ENCODE peak calls at places on chromosomes 13 and 19, in nine cellular contexts. L is mesenchymal stem cell, Y is thoracic aorta, Z is lower lobe of right lung, I is IMR-90, F is adrenal gland, M is neural progenitor cell, G is psoas muscle, V is spleen. Q is an unnamed sample.

GRCh38 chr19:1767464-1767933 is 14.2 kb downstream of the ONECUT3 start:
- DNase-seq in L (no peak), Y (no peak), Z (no peak), I (no peak), F (peak; percentile 45), M (peak; percentile 67), G (no peak), V (peak; percentile 87), Q (no peak)

GRCh38 chr13:111917086-111917485 is 149.9 kb upstream of the SOX1 start:
- DNase-seq in L (no peak), Y (no peak), Z (no peak), I (no peak), F (no peak), M (no peak), G (no peak), V (peak; percentile 49), Q (no peak)

GRCh38 chr19:3075605-3076431 is 13.5 kb upstream of the TLE5 start:
- DNase-seq in L (no peak), Y (no peak), Z (peak; percentile 79), I (no peak), F (peak; percentile 71), M (peak; percentile 74), G (peak; percentile 79), V (peak; percentile 91), Q (no peak)

GRCh38 chr13:29758591-29759114 is 91.8 kb downstream of the UBL3 start:
- DNase-seq in L (peak; percentile 18), Y (no peak), Z (peak; percentile 87), I (no peak), F (no peak), M (no peak), G (no peak), V (no peak), Q (no peak)

GRCh38 chr19:42344336-42344893 is 19.0 kb downstream of the MEGF8 start:
- DNase-seq in L (no peak), Y (no peak), Z (no peak), I (no peak), F (no peak), M (no peak), G (no peak), V (no peak), Q (no peak)

GRCh38 chr19:50794778-50795664 is 4.8 kb downstream of the ACP4 start:
- DNase-seq in L (no peak), Y (no peak), Z (no peak), I (no peak), F (no peak), M (no peak), G (no peak), V (no peak), Q (no peak)

GRCh38 chr13:112929778-112930055 is 39.3 kb upstream of the MCF2L start:
- DNase-seq in L (no peak), Y (no peak), Z (no peak), I (no peak), F (no peak), M (no peak), G (no peak), V (no peak), Q (no peak)

GRCh38 chr13:107157272-107157671 is 589.3 kb upstream of the ARGLU1 start:
- DNase-seq in L (no peak), Y (no peak), Z (no peak), I (peak; percentile 1), F (no peak), M (no peak), G (no peak), V (no peak), Q (no peak)

GRCh38 chr19:57348136-57348535 is 2.9 kb upstream of the ZNF304 start:
- DNase-seq in L (peak; percentile 71), Y (no peak), Z (no peak), I (peak; percentile 55), F (no peak), M (no peak), G (no peak), V (no peak), Q (no peak)

GRCh38 chr13:43908156-43909126 is 28.7 kb downstream of the LACC1 start:
- DNase-seq in L (peak; percentile 87), Y (no peak), Z (no peak), I (peak; percentile 91), F (no peak), M (peak; percentile 58), G (no peak), V (no peak), Q (no peak)

GRCh38 chr13:74206061-74206561 is 71.9 kb upstream of the KLF12 start:
- DNase-seq in L (peak; percentile 64), Y (no peak), Z (no peak), I (peak; percentile 92), F (no peak), M (peak; percentile 32), G (no peak), V (no peak), Q (no peak)

GRCh38 chr19:4775627-4776152 is 15.8 kb upstream of the FEM1A start:
- DNase-seq in L (no peak), Y (no peak), Z (no peak), I (no peak), F (no peak), M (no peak), G (no peak), V (no peak), Q (no peak)

GRCh38 chr19:36030264-36031148 is 2.2 kb downstream of the CLIP3 start:
- DNase-seq in L (no peak), Y (no peak), Z (no peak), I (peak; percentile 53), F (no peak), M (no peak), G (peak; percentile 1), V (no peak), Q (no peak)

GRCh38 chr19:40688987-40689338 is 1.5 kb downstream of the NUMBL start:
- DNase-seq in L (no peak), Y (no peak), Z (no peak), I (no peak), F (no peak), M (no peak), G (no peak), V (no peak), Q (no peak)

GRCh38 chr19:46601318-46602224 is at the start of gene CALM3:
- DNase-seq in L (no peak), Y (no peak), Z (no peak), I (no peak), F (no peak), M (peak; percentile 39), G (no peak), V (no peak), Q (no peak)

GRCh38 chr19:18460313-18460712 is 22.4 kb upstream of the ISYNA1 start:
- DNase-seq in L (peak; percentile 67), Y (peak; percentile 62), Z (no peak), I (peak; percentile 86), F (peak; percentile 63), M (no peak), G (peak; percentile 89), V (peak; percentile 74), Q (peak; percentile 91)

GRCh38 chr13:80630685-80631121 is 289.8 kb upstream of the SPRY2 start:
- DNase-seq in L (peak; percentile 62), Y (no peak), Z (no peak), I (no peak), F (peak; percentile 23), M (no peak), G (no peak), V (no peak), Q (no peak)

GRCh38 chr19:18594096-18594823 is 5.7 kb downstream of the REX1BD start:
- DNase-seq in L (peak; percentile 81), Y (no peak), Z (peak; percentile 76), I (peak; percentile 76), F (peak; percentile 76), M (peak; percentile 96), G (peak; percentile 87), V (peak; percentile 93), Q (peak; percentile 54)

GRCh38 chr13:32408999-32409313 is 19.0 kb downstream of the N4BP2L1 start:
- DNase-seq in L (no peak), Y (no peak), Z (no peak), I (no peak), F (no peak), M (no peak), G (no peak), V (no peak), Q (no peak)

GRCh38 chr19:14061081-14061749 is 661 bp downstream of the PALM3 start:
- DNase-seq in L (no peak), Y (no peak), Z (no peak), I (no peak), F (no peak), M (no peak), G (no peak), V (no peak), Q (no peak)
- H3K27ac ChIP-seq in L (no peak overlapping the region), Y (no peak overlapping the region), Z (peak overlapping the region; percentile 36), I (no peak overlapping the region), F (no peak overlapping the region), M (no peak overlapping the region), G (no peak overlapping the region), V (no peak overlapping the region), Q (no peak overlapping the region)

GRCh38 chr19:22140356-22140755 is 56.4 kb downstream of the ZNF676 start:
- DNase-seq in L (no peak), Y (no peak), Z (no peak), I (no peak), F (no peak), M (no peak), G (no peak), V (no peak), Q (no peak)

GRCh38 chr19:22144394-22144793 is 52.4 kb downstream of the ZNF676 start:
- DNase-seq in L (peak; percentile 18), Y (no peak), Z (no peak), I (peak; percentile 10), F (no peak), M (peak; percentile 27), G (no peak), V (no peak), Q (no peak)
- H3K9me3 ChIP-seq in L (peaks cover 69% of the 10 kb centered on the region), Y (peaks cover 24% of the 10 kb centered on the region), Z (peaks cover 85% of the 10 kb centered on the region), I (peaks cover 25% of the 10 kb centered on the region), F (peaks cover 4% of the 10 kb centered on the region), M (peaks cover 55% of the 10 kb centered on the region), G (peaks cover 51% of the 10 kb centered on the region), V (peaks cover 99% of the 10 kb centered on the region), Q (peaks cover 6% of the 10 kb centered on the region)

DNA sequence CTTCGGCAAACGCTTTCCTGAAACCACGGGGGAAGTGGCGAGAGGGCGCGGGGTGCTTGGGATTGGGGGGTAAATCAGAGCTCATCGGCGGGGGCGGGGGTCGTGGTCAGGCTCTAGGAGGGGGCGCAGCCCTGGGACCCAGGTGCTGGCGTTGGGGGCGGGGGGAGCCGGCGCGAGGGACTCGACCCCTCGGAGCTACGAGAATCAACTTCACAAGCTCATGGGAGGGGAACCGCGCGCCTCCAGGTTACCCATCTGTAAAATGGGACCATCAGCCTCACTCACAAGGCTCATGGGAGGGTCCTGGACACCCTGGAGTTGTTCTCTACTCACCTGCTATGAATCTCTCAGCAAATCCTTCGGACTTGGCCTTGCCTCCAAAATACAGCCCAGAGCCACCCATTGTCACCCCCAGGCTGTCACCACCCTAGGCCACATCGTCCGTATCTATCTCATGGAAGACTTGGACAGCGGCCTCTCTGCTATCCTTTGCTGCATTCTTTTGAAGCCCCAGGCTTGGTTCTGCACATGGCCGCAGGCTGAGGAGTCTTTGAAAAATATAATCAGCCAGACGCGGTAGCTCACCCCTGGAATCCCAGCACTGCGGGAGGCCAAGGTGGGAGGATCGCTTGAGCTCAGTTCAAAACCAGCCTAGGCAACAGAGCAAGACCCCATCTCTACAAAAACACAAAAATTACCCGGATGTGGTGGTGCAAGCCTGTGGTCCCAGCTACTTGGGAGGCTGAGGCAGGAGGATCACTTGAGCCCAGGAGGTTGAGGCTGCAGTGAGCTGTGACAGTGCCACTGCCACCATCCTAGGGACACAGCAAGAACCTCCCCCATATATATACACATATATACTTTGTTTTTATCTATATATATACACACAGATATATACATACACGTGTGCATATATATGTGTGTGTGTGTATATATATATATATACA is 939 bp upstream of the RANBP3 start:
- DNase-seq in L (no peak), Y (no peak), Z (no peak), I (no peak), F (peak; percentile 65), M (no peak), G (no peak), V (no peak), Q (no peak)
- H3K27ac ChIP-seq in L (peak overlapping the region; percentile 50), Y (peak overlapping the region; percentile 93), Z (peak overlapping the region; percentile 92), I (peak overlapping the region; percentile 48), F (peak overlapping the region; percentile 91), M (no peak overlapping the region), G (peak overlapping the region; percentile 92), V (peak overlapping the region; percentile 94), Q (peak overlapping the region; percentile 48)

GRCh38 chr19:19884583-19884982 is 16.2 kb upstream of the ZNF93 start:
- DNase-seq in L (no peak), Y (no peak), Z (no peak), I (no peak), F (no peak), M (no peak), G (no peak), V (no peak), Q (no peak)
- H3K9me3 ChIP-seq in L (peaks cover 87% of the 10 kb centered on the region), Y (peaks cover 38% of the 10 kb centered on the region), Z (peaks cover 67% of the 10 kb centered on the region), I (peaks cover 38% of the 10 kb centered on the region), F (no peaks in the 10 kb centered on the region), M (peaks cover 70% of the 10 kb centered on the region), G (peaks cover 46% of the 10 kb centered on the region), V (peaks cover 97% of the 10 kb centered on the region), Q (peaks cover 8% of the 10 kb centered on the region)